ENCODE peak calls at places on chromosomes 16 and 17, in seven cellular contexts. J is body of pancreas, V is prostate gland, K is OCI-LY7, R is type B pancreatic cell, Y is IMR-90, D is B cell. F is an unnamed sample.
A peak's percentile ranks its signal among the peaks of the same experiment; 100 is the strongest.

GRCh38 chr17:47184671-47185070 is 4.4 kb downstream of the CDC27 start:
- DNase-seq in J (no peak), V (no peak), K (no peak), R (no peak), Y (no peak), D (no peak), F (no peak)

GRCh38 chr17:40316571-40317344 is 7.8 kb downstream of the RARA start:
- DNase-seq in J (peak; percentile 64), V (peak; percentile 56), K (no peak), R (no peak), Y (peak; percentile 75), D (no peak), F (peak; percentile 8)

GRCh38 chr17:63222655-63223054 is 223.5 kb downstream of the CYB561 start:
- DNase-seq in J (no peak), V (no peak), K (no peak), R (no peak), Y (peak; percentile 33), D (no peak), F (peak; percentile 48)

GRCh38 chr17:44971776-44972483 is 3.8 kb upstream of the C1QL1 start:
- DNase-seq in J (no peak), V (no peak), K (no peak), R (no peak), Y (peak; percentile 72), D (no peak), F (peak; percentile 86)

GRCh38 chr16:49650603-49651002 is 205.3 kb downstream of the ZNF423 start:
- DNase-seq in J (no peak), V (no peak), K (no peak), R (no peak), Y (no peak), D (no peak), F (no peak)

GRCh38 chr17:9234404-9234945 is 213.2 kb downstream of the NTN1 start:
- DNase-seq in J (no peak), V (no peak), K (no peak), R (no peak), Y (no peak), D (no peak), F (no peak)

GRCh38 chr17:34259151-34259550 is 4.1 kb downstream of the CCL2 start:
- DNase-seq in J (no peak), V (no peak), K (no peak), R (no peak), Y (peak; percentile 28), D (no peak), F (no peak)

GRCh38 chr17:62625870-62626200 is 1.6 kb upstream of the MRC2 start:
- DNase-seq in J (no peak), V (no peak), K (no peak), R (no peak), Y (no peak), D (no peak), F (no peak)

GRCh38 chr17:17765921-17766320 is 70.9 kb downstream of the SREBF1 start:
- DNase-seq in J (no peak), V (no peak), K (no peak), R (no peak), Y (no peak), D (no peak), F (no peak)

GRCh38 chr16:17556276-17557052 is 85.7 kb upstream of the XYLT1 start:
- DNase-seq in J (no peak), V (no peak), K (peak; percentile 36), R (no peak), Y (peak; percentile 33), D (no peak), F (peak; percentile 6)

GRCh38 chr17:19648475-19649406 is at the start of gene ALDH3A2:
- DNase-seq in J (peak; percentile 97), V (peak; percentile 98), K (peak; percentile 95), R (peak; percentile 95), Y (peak; percentile 79), D (peak; percentile 99), F (peak; percentile 98)
- TF ChIP-seq CTCF in J (peak; percentile 20), V (no peak), K (no peak), R (peak; percentile 26), Y (no peak), D (no peak), F (no peak)

GRCh38 chr16:24837969-24838368 is 7.8 kb upstream of the SLC5A11 start:
- DNase-seq in J (no peak), V (no peak), K (no peak), R (no peak), Y (no peak), D (no peak), F (no peak)

GRCh38 chr16:24836836-24837235 is 8.9 kb upstream of the SLC5A11 start:
- DNase-seq in J (no peak), V (no peak), K (no peak), R (no peak), Y (no peak), D (no peak), F (no peak)

GRCh38 chr16:24833352-24833751 is 12.4 kb upstream of the SLC5A11 start:
- DNase-seq in J (no peak), V (no peak), K (no peak), R (no peak), Y (no peak), D (no peak), F (no peak)

GRCh38 chr16:24838554-24839266 is 7.1 kb upstream of the SLC5A11 start:
- DNase-seq in J (peak; percentile 37), V (no peak), K (no peak), R (no peak), Y (peak; percentile 70), D (no peak), F (no peak)

DNA sequence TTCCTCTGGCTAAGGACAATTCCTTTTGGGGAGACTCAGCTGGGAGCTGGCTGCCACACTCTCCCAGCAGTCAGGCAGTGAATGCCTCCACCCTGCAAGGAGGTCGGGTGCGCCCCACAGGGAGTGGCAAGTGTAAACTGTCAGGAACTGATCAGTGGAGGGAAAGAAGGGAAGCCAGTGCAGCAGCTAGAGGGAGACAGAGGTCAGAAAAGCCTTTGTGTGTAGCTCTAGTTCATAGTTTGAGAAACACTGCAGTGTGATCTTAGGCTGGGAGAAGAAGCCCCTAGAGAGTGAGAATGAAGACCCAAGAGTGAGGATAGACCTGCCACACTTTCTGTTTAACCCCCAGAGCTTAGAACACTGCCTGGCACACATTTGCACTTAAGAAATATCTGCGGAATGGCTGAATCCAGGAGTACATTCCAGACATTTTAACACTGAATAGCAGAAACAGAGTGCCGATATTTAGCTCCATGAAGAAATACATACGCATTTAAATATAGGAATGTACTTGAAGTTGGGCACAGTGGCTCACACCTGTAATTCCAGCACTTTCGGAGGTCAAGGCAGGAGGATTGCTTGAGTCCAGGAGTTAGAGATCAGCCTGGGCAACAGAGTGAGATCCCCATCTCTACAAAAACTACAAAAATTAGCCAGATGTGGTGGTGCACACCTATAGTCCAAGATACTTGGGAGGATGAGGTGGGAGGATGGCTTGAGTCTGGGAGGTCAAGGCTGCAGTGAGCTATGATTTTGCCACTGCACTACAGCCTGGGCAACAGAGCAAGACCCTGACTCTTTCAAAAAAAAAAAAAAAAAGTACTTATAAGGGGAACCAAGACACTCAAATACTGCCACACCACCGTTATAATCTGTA is 11.1 kb upstream of the SLC5A11 start:
- DNase-seq in J (no peak), V (peak; percentile 15), K (peak; percentile 38), R (no peak), Y (peak; percentile 49), D (no peak), F (peak; percentile 19)
- TF ChIP-seq CTCF in J (no peak), V (peak; percentile 41), K (peak; percentile 67), R (peak; percentile 59), Y (peak; percentile 72), D (no peak), F (no peak)

GRCh38 chr17:38967290-38967738 is at the start of gene FBXO47:
- DNase-seq in J (peak; percentile 96), V (peak; percentile 87), K (peak; percentile 93), R (no peak), Y (peak; percentile 38), D (peak; percentile 65), F (peak; percentile 95)

GRCh38 chr17:38970804-38971203 is 3.6 kb upstream of the FBXO47 start:
- DNase-seq in J (no peak), V (no peak), K (no peak), R (no peak), Y (no peak), D (no peak), F (peak; percentile 54)

GRCh38 chr17:38969281-38969680 is 2.1 kb upstream of the FBXO47 start:
- DNase-seq in J (peak; percentile 14), V (no peak), K (no peak), R (no peak), Y (no peak), D (no peak), F (no peak)

GRCh38 chr17:38970128-38970527 is 2.9 kb upstream of the FBXO47 start:
- DNase-seq in J (no peak), V (no peak), K (no peak), R (no peak), Y (no peak), D (no peak), F (no peak)
- TF ChIP-seq CTCF in J (no peak), V (no peak), K (no peak), R (no peak), Y (no peak), D (no peak), F (no peak)

GRCh38 chr17:56676807-56677206 is 83.3 kb downstream of the NOG start:
- DNase-seq in J (no peak), V (no peak), K (no peak), R (no peak), Y (no peak), D (no peak), F (no peak)
- TF ChIP-seq CTCF in J (no peak), V (no peak), K (no peak), R (no peak), Y (peak; percentile 25), D (no peak), F (no peak)

GRCh38 chr16:72664122-72664479 is 383.8 kb downstream of the ZFHX3 start:
- DNase-seq in J (no peak), V (no peak), K (no peak), R (no peak), Y (peak; percentile 7), D (no peak), F (no peak)

GRCh38 chr16:72664480-72665408 is 383.2 kb downstream of the ZFHX3 start:
- DNase-seq in J (peak; percentile 98), V (peak; percentile 97), K (peak; percentile 98), R (peak; percentile 93), Y (peak; percentile 99), D (peak; percentile 84), F (peak; percentile 98)

GRCh38 chr16:72666267-72666666 is 381.7 kb downstream of the ZFHX3 start:
- DNase-seq in J (no peak), V (no peak), K (peak; percentile 33), R (no peak), Y (peak; percentile 12), D (no peak), F (no peak)
- TF ChIP-seq CTCF in J (no peak), V (no peak), K (peak; percentile 27), R (no peak), Y (no peak), D (no peak), F (no peak)

GRCh38 chr17:67378444-67379250 is 1.6 kb downstream of the PITPNC1 start:
- DNase-seq in J (peak; percentile 84), V (peak; percentile 79), K (peak; percentile 90), R (peak; percentile 84), Y (peak; percentile 82), D (peak; percentile 88), F (peak; percentile 89)
- TF ChIP-seq CTCF in J (peak; percentile 98), V (peak; percentile 79), K (peak; percentile 66), R (peak; percentile 82), Y (peak; percentile 95), D (peak; percentile 74), F (peak; percentile 69)